ENCODE peak calls at places on chromosomes 12 and 14, in four cellular contexts. One of them, this sample, is unnamed.

GRCh38 chr12:31011746-31012567 is 61.7 kb upstream of the DDX11 start:
- DNase-seq in midbrain: no peak
- DNase-seq in DMS153: no peak
- DNase-seq in EH: peak
- DNase-seq in this sample: no peak

GRCh38 chr14:95043314-95043713 is 114.0 kb downstream of the DICER1 start:
- DNase-seq in midbrain: no peak
- DNase-seq in DMS153: no peak
- DNase-seq in EH: no peak
- DNase-seq in this sample: no peak

GRCh38 chr12:46680506-46680905 is 145.3 kb downstream of the SLC38A4 start:
- DNase-seq in midbrain: no peak
- DNase-seq in DMS153: no peak
- DNase-seq in EH: no peak
- DNase-seq in this sample: no peak

GRCh38 chr12:43973385-43973784 is 137.5 kb downstream of the TMEM117 start:
- DNase-seq in midbrain: no peak
- DNase-seq in DMS153: no peak
- DNase-seq in EH: no peak
- DNase-seq in this sample: no peak

GRCh38 chr12:41014643-41015020 is 173.5 kb upstream of the PDZRN4 start:
- DNase-seq in midbrain: no peak
- DNase-seq in DMS153: no peak
- DNase-seq in EH: peak
- DNase-seq in this sample: no peak

GRCh38 chr14:103872492-103873113 is 25.2 kb upstream of the PPP1R13B start:
- DNase-seq in midbrain: no peak
- DNase-seq in DMS153: no peak
- DNase-seq in EH: no peak
- DNase-seq in this sample: peak

GRCh38 chr12:104218935-104219334 is 3.4 kb downstream of the TXNRD1 start:
- DNase-seq in midbrain: no peak
- DNase-seq in DMS153: no peak
- DNase-seq in EH: peak
- DNase-seq in this sample: no peak

GRCh38 chr14:105077649-105077995 is 12.4 kb upstream of the GPR132 start:
- DNase-seq in midbrain: no peak
- DNase-seq in DMS153: no peak
- DNase-seq in EH: no peak
- DNase-seq in this sample: no peak

GRCh38 chr12:121812320-121812871 is 8.6 kb downstream of the SETD1B start:
- DNase-seq in midbrain: peak
- DNase-seq in DMS153: peak
- DNase-seq in EH: peak
- DNase-seq in this sample: peak

GRCh38 chr14:94827711-94828505 is 58.0 kb upstream of the GSC start:
- DNase-seq in midbrain: no peak
- DNase-seq in DMS153: no peak
- DNase-seq in EH: no peak
- DNase-seq in this sample: no peak

GRCh38 chr14:28772613-28773012 is 6.0 kb downstream of the FOXG1 start:
- DNase-seq in midbrain: no peak
- DNase-seq in DMS153: peak
- DNase-seq in EH: no peak
- DNase-seq in this sample: no peak

GRCh38 chr14:77141592-77142288 is at the start of gene ZDHHC22:
- DNase-seq in midbrain: peak
- DNase-seq in DMS153: no peak
- DNase-seq in EH: no peak
- DNase-seq in this sample: no peak

GRCh38 chr12:70393787-70394519 is 27.9 kb downstream of the KCNMB4 start:
- DNase-seq in midbrain: no peak
- DNase-seq in DMS153: no peak
- DNase-seq in EH: peak
- DNase-seq in this sample: no peak

GRCh38 chr12:3533703-3534386 is 42.8 kb downstream of the PRMT8 start:
- DNase-seq in midbrain: peak
- DNase-seq in DMS153: peak
- DNase-seq in EH: peak
- DNase-seq in this sample: no peak

GRCh38 chr12:102933168-102933567 is 16.1 kb upstream of the PAH start:
- DNase-seq in midbrain: no peak
- DNase-seq in DMS153: no peak
- DNase-seq in EH: no peak
- DNase-seq in this sample: no peak

GRCh38 chr14:77000340-77001235 is 27.9 kb downstream of the IRF2BPL start:
- DNase-seq in midbrain: no peak
- DNase-seq in DMS153: peak
- DNase-seq in EH: peak
- DNase-seq in this sample: no peak

GRCh38 chr12:94697631-94698030 is 47.3 kb upstream of the TMCC3 start:
- DNase-seq in midbrain: no peak
- DNase-seq in DMS153: no peak
- DNase-seq in EH: no peak
- DNase-seq in this sample: no peak

GRCh38 chr14:103879118-103879569 is 31.8 kb upstream of the PPP1R13B start:
- DNase-seq in midbrain: no peak
- DNase-seq in DMS153: no peak
- DNase-seq in EH: no peak
- DNase-seq in this sample: no peak

GRCh38 chr12:99223554-99223953 is 424.0 kb upstream of the GARIN6 start:
- DNase-seq in midbrain: no peak
- DNase-seq in DMS153: no peak
- DNase-seq in EH: no peak
- DNase-seq in this sample: no peak

GRCh38 chr12:116222358-116222757 is 55.1 kb downstream of the MED13L start:
- DNase-seq in midbrain: no peak
- DNase-seq in DMS153: peak
- DNase-seq in EH: peak
- DNase-seq in this sample: no peak

GRCh38 chr14:104355101-104355691 is 216.8 kb downstream of the KIF26A start:
- DNase-seq in midbrain: no peak
- DNase-seq in DMS153: no peak
- DNase-seq in EH: no peak
- DNase-seq in this sample: no peak

GRCh38 chr14:100589760-100590469 is 2.7 kb upstream of the BEGAIN start:
- DNase-seq in midbrain: no peak
- DNase-seq in DMS153: no peak
- DNase-seq in EH: no peak
- DNase-seq in this sample: no peak

GRCh38 chr12:112762753-112763152 is 28.8 kb upstream of the RPH3A start:
- DNase-seq in midbrain: no peak
- DNase-seq in DMS153: no peak
- DNase-seq in EH: no peak
- DNase-seq in this sample: no peak

GRCh38 chr12:53468286-53468685 is 16.4 kb downstream of the PCBP2 start:
- DNase-seq in midbrain: no peak
- DNase-seq in DMS153: no peak
- DNase-seq in EH: no peak
- DNase-seq in this sample: no peak

GRCh38 chr12:479161-479560 is 19.4 kb downstream of the B4GALNT3 start:
- DNase-seq in midbrain: no peak
- DNase-seq in DMS153: no peak
- DNase-seq in EH: no peak
- DNase-seq in this sample: no peak

GRCh38 chr14:99602054-99602787 is 1.8 kb downstream of the CCDC85C start:
- DNase-seq in midbrain: no peak
- DNase-seq in DMS153: no peak
- DNase-seq in EH: peak
- DNase-seq in this sample: no peak

GRCh38 chr14:67331368-67332125 is 28.1 kb downstream of the ATP6V1D start:
- DNase-seq in midbrain: no peak
- DNase-seq in DMS153: no peak
- DNase-seq in EH: peak
- DNase-seq in this sample: no peak

GRCh38 chr12:95114766-95115450 is 41.5 kb upstream of the NR2C1 start:
- DNase-seq in midbrain: no peak
- DNase-seq in DMS153: no peak
- DNase-seq in EH: peak
- DNase-seq in this sample: no peak

GRCh38 chr12:123268850-123269249 is 2.8 kb downstream of the CDK2AP1 start:
- DNase-seq in midbrain: peak
- DNase-seq in DMS153: no peak
- DNase-seq in EH: no peak
- DNase-seq in this sample: no peak

GRCh38 chr14:39431416-39432178 is 636 bp downstream of the FBXO33 start:
- DNase-seq in midbrain: peak
- DNase-seq in DMS153: no peak
- DNase-seq in EH: peak
- DNase-seq in this sample: peak

This sample was measured in CD8-positive, alpha-beta T cell.